ENCODE peak calls at places on chromosomes 13 and 19, in nine cellular contexts. K is left lung, X is cardiac fibroblast, M is tibial artery, N is IMR-90, O is GM12864, S is GM12878, Z is fibroblast of the aortic adventitia, T is thyroid gland. Y is an unnamed sample.

GRCh38 chr13:37446503-37446902 is 152.1 kb downstream of the POSTN start:
- DNase-seq in K (peak; percentile 36), X (peak; percentile 99), M (no peak), N (peak; percentile 93), O (no peak), S (no peak), Z (peak; percentile 91), T (no peak), Y (no peak)

GRCh38 chr13:99971576-99972189 is at the start of gene ZIC5:
- DNase-seq in K (no peak), X (no peak), M (no peak), N (no peak), O (no peak), S (no peak), Z (no peak), T (no peak), Y (no peak)

GRCh38 chr13:40540707-40541044 is 125.8 kb downstream of the FOXO1 start:
- DNase-seq in K (no peak), X (no peak), M (no peak), N (no peak), O (no peak), S (no peak), Z (no peak), T (no peak), Y (no peak)

GRCh38 chr19:35380450-35381124 is 9.7 kb downstream of the GPR42 start:
- DNase-seq in K (no peak), X (no peak), M (no peak), N (no peak), O (no peak), S (no peak), Z (no peak), T (no peak), Y (no peak)

GRCh38 chr19:41426116-41426841 is 895 bp downstream of the B3GNT8 start:
- DNase-seq in K (no peak), X (no peak), M (no peak), N (no peak), O (no peak), S (no peak), Z (no peak), T (no peak), Y (no peak)

GRCh38 chr13:49927755-49928154 is 8.4 kb downstream of the SPRYD7 start:
- DNase-seq in K (no peak), X (peak; percentile 75), M (no peak), N (peak; percentile 76), O (no peak), S (no peak), Z (peak; percentile 92), T (no peak), Y (no peak)

GRCh38 chr13:47289578-47289977 is 392.7 kb upstream of the HTR2A start:
- DNase-seq in K (no peak), X (no peak), M (no peak), N (no peak), O (no peak), S (no peak), Z (peak; percentile 14), T (no peak), Y (no peak)

GRCh38 chr13:44058586-44059238 is 179.0 kb downstream of the LACC1 start:
- DNase-seq in K (no peak), X (no peak), M (no peak), N (no peak), O (no peak), S (no peak), Z (no peak), T (no peak), Y (no peak)

GRCh38 chr13:105928901-105929300 is 606.6 kb downstream of the EFNB2 start:
- DNase-seq in K (no peak), X (no peak), M (no peak), N (no peak), O (no peak), S (no peak), Z (no peak), T (no peak), Y (no peak)

GRCh38 chr19:18660051-18660910 is 23.2 kb upstream of the CRTC1 start:
- DNase-seq in K (peak; percentile 77), X (peak; percentile 74), M (peak; percentile 98), N (peak; percentile 69), O (no peak), S (no peak), Z (peak; percentile 45), T (peak; percentile 38), Y (no peak)

GRCh38 chr19:55112781-55113569 is 4.5 kb downstream of the PPP1R12C start:
- DNase-seq in K (no peak), X (no peak), M (no peak), N (no peak), O (no peak), S (no peak), Z (no peak), T (peak; percentile 27), Y (no peak)

GRCh38 chr13:43942301-43942700 is 62.6 kb downstream of the LACC1 start:
- DNase-seq in K (no peak), X (no peak), M (no peak), N (peak; percentile 15), O (no peak), S (no peak), Z (no peak), T (no peak), Y (no peak)

GRCh38 chr13:31987071-31987470 is 44.5 kb upstream of the FRY start:
- DNase-seq in K (no peak), X (no peak), M (no peak), N (no peak), O (no peak), S (no peak), Z (no peak), T (no peak), Y (no peak)

GRCh38 chr19:4014541-4015491 is 7.3 kb downstream of the PIAS4 start:
- DNase-seq in K (no peak), X (no peak), M (no peak), N (no peak), O (no peak), S (no peak), Z (no peak), T (no peak), Y (no peak)

GRCh38 chr19:58468216-58468839 is 1.4 kb downstream of the ZNF324 start:
- DNase-seq in K (no peak), X (no peak), M (no peak), N (peak; percentile 9), O (no peak), S (no peak), Z (no peak), T (no peak), Y (no peak)

GRCh38 chr13:94382520-94382919 is 97.0 kb downstream of the DCT start:
- DNase-seq in K (no peak), X (no peak), M (no peak), N (no peak), O (no peak), S (no peak), Z (no peak), T (peak; percentile 6), Y (no peak)

GRCh38 chr13:71339736-71340135 is 527.3 kb downstream of the DACH1 start:
- DNase-seq in K (no peak), X (no peak), M (no peak), N (no peak), O (no peak), S (no peak), Z (no peak), T (no peak), Y (no peak)

GRCh38 chr19:40513345-40513678 is 46.5 kb downstream of the SPTBN4 start:
- DNase-seq in K (no peak), X (no peak), M (no peak), N (no peak), O (no peak), S (no peak), Z (no peak), T (no peak), Y (no peak)

GRCh38 chr13:27929868-27930267 is 10.1 kb downstream of the PDX1 start:
- DNase-seq in K (no peak), X (no peak), M (no peak), N (no peak), O (no peak), S (no peak), Z (no peak), T (no peak), Y (no peak)

GRCh38 chr19:30682576-30683536 is 310.7 kb downstream of the ZNF536 start:
- DNase-seq in K (peak; percentile 61), X (peak; percentile 84), M (peak; percentile 76), N (peak; percentile 82), O (no peak), S (no peak), Z (peak; percentile 86), T (peak; percentile 80), Y (no peak)
- H3K4me3 ChIP-seq in K (no peak overlapping the region), X (no peak overlapping the region), M (no peak overlapping the region), N (no peak overlapping the region), O (no peak overlapping the region), S (no peak overlapping the region), Z (no peak overlapping the region), T (no peak overlapping the region), Y (no peak overlapping the region)

DNA sequence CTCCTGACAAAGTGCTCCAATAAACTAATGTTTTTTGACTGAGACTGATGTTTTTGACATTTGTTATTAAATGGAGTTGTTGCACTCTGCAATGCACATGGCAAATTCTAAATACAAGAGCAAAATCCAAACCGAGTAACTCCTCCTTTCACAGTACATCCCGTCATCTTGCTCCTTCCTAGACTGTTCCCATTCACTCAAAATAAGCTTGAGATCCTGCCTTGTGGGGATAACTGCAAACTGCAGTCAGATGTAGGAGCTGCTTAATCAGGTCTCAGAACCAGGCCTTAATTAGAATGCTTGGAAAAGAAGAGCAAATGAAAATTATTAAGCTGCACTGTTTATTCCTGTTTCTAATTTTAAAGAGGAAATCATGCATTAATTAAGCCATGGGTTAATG is 134.8 kb upstream of the SPRY2 start:
- DNase-seq in K (no peak), X (no peak), M (no peak), N (no peak), O (no peak), S (no peak), Z (no peak), T (no peak), Y (no peak)
- H3K4me3 ChIP-seq in K (no peak overlapping the region), X (no peak overlapping the region), M (no peak overlapping the region), N (no peak overlapping the region), O (no peak overlapping the region), S (no peak overlapping the region), Z (no peak overlapping the region), T (no peak overlapping the region), Y (no peak overlapping the region)

DNA sequence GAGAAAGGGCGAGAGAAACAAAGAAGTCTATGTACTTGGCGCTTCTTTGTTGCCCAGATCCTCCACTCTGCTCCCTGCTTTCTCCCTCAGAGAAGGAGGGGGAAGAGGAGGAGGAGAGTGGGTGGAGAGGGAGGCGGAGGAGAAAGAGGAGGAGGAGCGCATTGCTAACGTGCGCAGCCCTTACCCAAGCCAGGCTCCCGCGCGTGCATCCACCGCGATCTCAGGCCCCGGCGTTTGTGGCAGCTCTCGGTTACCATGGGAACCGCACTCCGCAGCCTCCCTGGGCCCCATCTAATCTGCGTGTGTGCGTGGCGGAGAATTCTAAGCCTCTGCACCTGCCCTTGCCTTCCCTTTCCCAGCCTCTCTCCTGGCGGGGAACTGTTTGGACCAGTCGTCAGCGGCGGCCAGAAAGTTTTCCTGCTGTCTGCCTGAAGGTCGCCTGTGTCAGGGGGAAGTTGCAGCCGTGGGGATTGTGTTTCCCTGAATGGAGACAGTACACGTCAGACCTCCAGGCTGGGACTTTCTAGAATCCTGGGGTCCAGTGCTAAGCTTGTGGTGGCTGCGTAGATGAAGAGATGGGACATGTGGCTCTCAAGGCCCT is at the start of gene ERICH6B:
- DNase-seq in K (no peak), X (peak; percentile 18), M (no peak), N (peak; percentile 7), O (no peak), S (no peak), Z (peak; percentile 6), T (peak; percentile 5), Y (peak; percentile 8)
- H3K4me3 ChIP-seq in K (no peak within 1 kb of the TSS), X (no peak within 1 kb of the TSS), M (no peak within 1 kb of the TSS), N (no peak within 1 kb of the TSS), O (no peak within 1 kb of the TSS), S (no peak within 1 kb of the TSS), Z (no peak within 1 kb of the TSS), T (no peak within 1 kb of the TSS), Y (no peak within 1 kb of the TSS)

GRCh38 chr19:51702103-51702753 is 9.1 kb downstream of the SPACA6 start:
- DNase-seq in K (peak; percentile 80), X (peak; percentile 60), M (peak; percentile 90), N (peak; percentile 24), O (no peak), S (no peak), Z (peak; percentile 73), T (peak; percentile 92), Y (no peak)
- H3K4me3 ChIP-seq in K (no peak overlapping the region), X (no peak overlapping the region), M (no peak overlapping the region), N (no peak overlapping the region), O (no peak overlapping the region), S (no peak overlapping the region), Z (no peak overlapping the region), T (peak overlapping the region; percentile 62), Y (no peak overlapping the region)

Y was measured in GM06990.